ENCODE peak calls at places on chromosomes 3 and 15, in six cellular contexts. L is endodermal cell, N is left colon, J is neuronal stem cell, Q is T-helper 2 cell, D is amniotic stem cell. B is an unnamed sample.

GRCh38 chr3:22922317-22922716 is 280.8 kb upstream of the UBE2E2 start:
- DNase-seq in L (no peak), N (no peak), J (no peak), Q (no peak), D (no peak), B (no peak)

GRCh38 chr3:111936191-111936841 is 42.5 kb upstream of the ABHD10 start:
- DNase-seq in L (no peak), N (no peak), J (no peak), Q (no peak), D (peak), B (no peak)

GRCh38 chr3:168071971-168072645 is 23.6 kb downstream of the GOLIM4 start:
- DNase-seq in L (no peak), N (no peak), J (no peak), Q (no peak), D (no peak), B (no peak)

GRCh38 chr3:123602325-123602724 is 17.5 kb upstream of the HACD2 start:
- DNase-seq in L (no peak), N (peak), J (no peak), Q (no peak), D (peak), B (peak)

GRCh38 chr3:141913150-141913811 is 36.8 kb downstream of the ATP1B3 start:
- DNase-seq in L (peak), N (peak), J (no peak), Q (peak), D (peak), B (peak)

GRCh38 chr15:70829366-70830166 is 24.4 kb downstream of the LARP6 start:
- DNase-seq in L (no peak), N (no peak), J (no peak), Q (no peak), D (no peak), B (no peak)

GRCh38 chr15:88048759-88049158 is 207.8 kb downstream of the NTRK3 start:
- DNase-seq in L (no peak), N (no peak), J (no peak), Q (no peak), D (no peak), B (no peak)

GRCh38 chr3:133475245-133476010 is 75.6 kb downstream of the BFSP2 start:
- DNase-seq in L (no peak), N (no peak), J (no peak), Q (no peak), D (no peak), B (no peak)

B was measured in mucosa of gallbladder.